ENCODE peak calls at places on chromosomes 11 and 22, in six cellular contexts. One of them, this sample, is unnamed.
A peak's percentile ranks its signal among the peaks of the same experiment; 100 is the strongest.

GRCh38 chr22:23029521-23030228 is 40.6 kb upstream of the GNAZ start:
- DNase-seq in HepG2: no peak
- DNase-seq in HCT116: no peak
- DNase-seq in GM12878: no peak
- DNase-seq in K562: peak; percentile 44
- DNase-seq in H1: no peak
- DNase-seq in this sample: no peak

GRCh38 chr22:25451480-25452114 is 112.9 kb upstream of the GRK3 start:
- DNase-seq in H1: no peak
- DNase-seq in HepG2: no peak
- DNase-seq in GM12878: no peak
- DNase-seq in K562: no peak
- DNase-seq in HCT116: no peak
- DNase-seq in this sample: no peak

GRCh38 chr11:88813233-88813915 is 252.4 kb downstream of the GRM5 start:
- DNase-seq in H1: no peak
- DNase-seq in GM12878: no peak
- DNase-seq in HepG2: no peak
- DNase-seq in HCT116: no peak
- DNase-seq in K562: no peak
- DNase-seq in this sample: no peak

GRCh38 chr11:70568504-70569172 is 170.3 kb downstream of the CTTN start:
- DNase-seq in GM12878: no peak
- DNase-seq in HepG2: no peak
- DNase-seq in H1: peak; percentile 33
- DNase-seq in K562: peak; percentile 45
- DNase-seq in HCT116: no peak
- DNase-seq in this sample: peak; percentile 61

GRCh38 chr11:12122083-12122482 is 11.7 kb downstream of the MICAL2 start:
- DNase-seq in K562: no peak
- DNase-seq in GM12878: no peak
- DNase-seq in HCT116: peak; percentile 48
- DNase-seq in HepG2: peak; percentile 32
- DNase-seq in H1: no peak
- DNase-seq in this sample: no peak

GRCh38 chr11:112195906-112196305 is 20.6 kb downstream of the BCO2 start:
- DNase-seq in HepG2: no peak
- DNase-seq in HCT116: no peak
- DNase-seq in K562: no peak
- DNase-seq in H1: no peak
- DNase-seq in GM12878: no peak
- DNase-seq in this sample: no peak

GRCh38 chr11:774873-775592 is 2.3 kb downstream of the GATD1 start:
- DNase-seq in HCT116: no peak
- DNase-seq in GM12878: no peak
- DNase-seq in K562: no peak
- DNase-seq in HepG2: no peak
- DNase-seq in H1: no peak
- DNase-seq in this sample: no peak

GRCh38 chr11:111978028-111978771 is 41.1 kb downstream of the DIXDC1 start:
- DNase-seq in H1: peak; percentile 50
- DNase-seq in HepG2: no peak
- DNase-seq in K562: peak; percentile 61
- DNase-seq in GM12878: no peak
- DNase-seq in HCT116: no peak
- DNase-seq in this sample: no peak

GRCh38 chr11:95764267-95764898 is 25.2 kb downstream of the FAM76B start:
- DNase-seq in H1: no peak
- DNase-seq in GM12878: no peak
- DNase-seq in K562: peak; percentile 65
- DNase-seq in HCT116: peak; percentile 27
- DNase-seq in HepG2: peak; percentile 47
- DNase-seq in this sample: peak; percentile 16

GRCh38 chr11:59102259-59102765 is 4.7 kb upstream of the FAM111B start:
- DNase-seq in K562: peak; percentile 57
- DNase-seq in GM12878: peak; percentile 74
- DNase-seq in HCT116: no peak
- DNase-seq in HepG2: no peak
- DNase-seq in H1: no peak
- DNase-seq in this sample: no peak

GRCh38 chr22:47626428-47627390 is 864.3 kb downstream of the TBC1D22A start:
- DNase-seq in HCT116: peak; percentile 6
- DNase-seq in H1: no peak
- DNase-seq in K562: peak; percentile 32
- DNase-seq in HepG2: peak; percentile 13
- DNase-seq in GM12878: no peak
- DNase-seq in this sample: no peak

GRCh38 chr22:41589260-41589600 is 410 bp downstream of the PMM1 start:
- DNase-seq in HepG2: no peak
- DNase-seq in GM12878: no peak
- DNase-seq in HCT116: no peak
- DNase-seq in K562: no peak
- DNase-seq in H1: peak; percentile 17
- DNase-seq in this sample: no peak

GRCh38 chr22:45125198-45125597 is 38.5 kb upstream of the NUP50 start:
- DNase-seq in HepG2: no peak
- DNase-seq in HCT116: no peak
- DNase-seq in H1: no peak
- DNase-seq in K562: no peak
- DNase-seq in GM12878: no peak
- DNase-seq in this sample: no peak

GRCh38 chr11:28621648-28622215 is 513.5 kb downstream of the METTL15 start:
- DNase-seq in GM12878: no peak
- DNase-seq in HCT116: no peak
- DNase-seq in H1: no peak
- DNase-seq in K562: no peak
- DNase-seq in HepG2: no peak
- DNase-seq in this sample: no peak

GRCh38 chr11:105588001-105588400 is 21.9 kb upstream of the GRIA4 start:
- DNase-seq in HepG2: no peak
- DNase-seq in GM12878: no peak
- DNase-seq in HCT116: no peak
- DNase-seq in K562: no peak
- DNase-seq in H1: no peak
- DNase-seq in this sample: no peak

GRCh38 chr22:36379593-36380361 is 8.0 kb downstream of the MYH9 start:
- DNase-seq in H1: no peak
- DNase-seq in K562: no peak
- DNase-seq in GM12878: no peak
- DNase-seq in HCT116: no peak
- DNase-seq in HepG2: no peak
- DNase-seq in this sample: no peak

GRCh38 chr11:108916935-108917334 is 252.1 kb downstream of the DDX10 start:
- DNase-seq in HCT116: no peak
- DNase-seq in GM12878: no peak
- DNase-seq in HepG2: no peak
- DNase-seq in H1: no peak
- DNase-seq in K562: no peak
- DNase-seq in this sample: no peak

GRCh38 chr11:80096736-80097135 is 655.9 kb upstream of the TENM4 start:
- DNase-seq in H1: no peak
- DNase-seq in K562: no peak
- DNase-seq in HepG2: no peak
- DNase-seq in GM12878: no peak
- DNase-seq in HCT116: no peak
- DNase-seq in this sample: no peak

GRCh38 chr22:20324139-20324516 is 4.3 kb upstream of the DGCR6L start:
- DNase-seq in GM12878: no peak
- DNase-seq in K562: no peak
- DNase-seq in H1: no peak
- DNase-seq in HepG2: peak; percentile 0
- DNase-seq in HCT116: no peak
- DNase-seq in this sample: no peak

GRCh38 chr11:69129647-69130046 is 26.1 kb upstream of the SMIM38 start:
- DNase-seq in HepG2: no peak
- DNase-seq in GM12878: no peak
- DNase-seq in K562: no peak
- DNase-seq in H1: no peak
- DNase-seq in HCT116: no peak
- DNase-seq in this sample: no peak

GRCh38 chr11:118415739-118416068 is 14.3 kb downstream of the ATP5MG start:
- DNase-seq in GM12878: no peak
- DNase-seq in H1: no peak
- DNase-seq in HCT116: peak; percentile 33
- DNase-seq in HepG2: no peak
- DNase-seq in K562: peak; percentile 88
- DNase-seq in this sample: peak; percentile 88

GRCh38 chr11:61739966-61740365 is 12.5 kb upstream of the MYRF start:
- DNase-seq in GM12878: no peak
- DNase-seq in H1: no peak
- DNase-seq in K562: no peak
- DNase-seq in HepG2: no peak
- DNase-seq in HCT116: no peak
- DNase-seq in this sample: no peak
- H3K9ac ChIP-seq in GM12878: no peak overlapping the region
- H3K9ac ChIP-seq in H1: no peak overlapping the region
- H3K9ac ChIP-seq in K562: no peak overlapping the region
- H3K9ac ChIP-seq in HepG2: no peak overlapping the region
- H3K9ac ChIP-seq in HCT116: no peak overlapping the region
- H3K9ac ChIP-seq in this sample: no peak overlapping the region

GRCh38 chr11:33259869-33260268 is 2.7 kb downstream of the HIPK3 start:
- DNase-seq in HepG2: no peak
- DNase-seq in GM12878: no peak
- DNase-seq in HCT116: no peak
- DNase-seq in K562: no peak
- DNase-seq in H1: no peak
- DNase-seq in this sample: no peak

GRCh38 chr11:33257897-33258630 is 883 bp downstream of the HIPK3 start:
- DNase-seq in H1: no peak
- DNase-seq in K562: peak; percentile 81
- DNase-seq in HepG2: peak; percentile 63
- DNase-seq in GM12878: no peak
- DNase-seq in HCT116: peak; percentile 58
- DNase-seq in this sample: peak; percentile 33

GRCh38 chr11:33257160-33257896 is at the start of gene HIPK3:
- DNase-seq in H1: no peak
- DNase-seq in HCT116: no peak
- DNase-seq in HepG2: peak; percentile 41
- DNase-seq in K562: peak; percentile 88
- DNase-seq in GM12878: no peak
- DNase-seq in this sample: peak; percentile 49

GRCh38 chr11:33256808-33257159 is 397 bp upstream of the HIPK3 start:
- DNase-seq in GM12878: no peak
- DNase-seq in HepG2: no peak
- DNase-seq in H1: no peak
- DNase-seq in K562: no peak
- DNase-seq in HCT116: no peak
- DNase-seq in this sample: no peak

DNA sequence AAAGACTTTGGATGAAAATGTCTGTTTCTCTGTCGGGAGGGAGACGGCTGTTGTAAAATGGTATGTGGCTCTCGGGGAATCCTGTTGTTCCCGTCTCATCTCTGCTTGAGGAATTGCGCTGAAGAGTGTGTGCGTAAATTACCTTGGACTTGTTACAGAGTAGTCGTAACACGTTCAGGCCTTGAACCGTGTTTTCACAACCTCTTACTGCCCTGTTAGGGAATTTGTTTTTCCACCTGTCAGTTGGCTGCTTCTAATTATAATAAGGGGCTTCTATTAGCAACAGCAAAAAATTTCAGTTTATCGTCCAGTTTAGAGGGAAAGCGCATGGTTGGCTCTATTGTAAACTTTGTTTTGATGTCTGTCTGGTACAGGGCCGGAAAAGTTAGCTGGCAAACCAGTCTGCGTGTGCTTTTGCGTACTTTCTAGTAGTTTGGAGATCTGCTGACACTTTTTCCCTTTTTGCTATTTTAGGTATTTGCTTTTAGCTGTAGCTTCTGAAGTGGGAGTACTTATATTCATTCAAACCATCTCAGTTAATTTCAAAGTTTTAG is 1.5 kb downstream of the HIPK3 start:
- DNase-seq in GM12878: no peak
- DNase-seq in HepG2: peak; percentile 53
- DNase-seq in HCT116: no peak
- DNase-seq in K562: no peak
- DNase-seq in H1: no peak
- DNase-seq in this sample: no peak
- TF ChIP-seq ZNF274 in GM12878: no peak
- TF ChIP-seq ZNF274 in HepG2: no peak
- TF ChIP-seq ZNF274 in HCT116: no peak
- TF ChIP-seq ZNF274 in K562: no peak
- TF ChIP-seq ZNF274 in H1: no peak
- TF ChIP-seq ZNF274 in this sample: no peak

DNA sequence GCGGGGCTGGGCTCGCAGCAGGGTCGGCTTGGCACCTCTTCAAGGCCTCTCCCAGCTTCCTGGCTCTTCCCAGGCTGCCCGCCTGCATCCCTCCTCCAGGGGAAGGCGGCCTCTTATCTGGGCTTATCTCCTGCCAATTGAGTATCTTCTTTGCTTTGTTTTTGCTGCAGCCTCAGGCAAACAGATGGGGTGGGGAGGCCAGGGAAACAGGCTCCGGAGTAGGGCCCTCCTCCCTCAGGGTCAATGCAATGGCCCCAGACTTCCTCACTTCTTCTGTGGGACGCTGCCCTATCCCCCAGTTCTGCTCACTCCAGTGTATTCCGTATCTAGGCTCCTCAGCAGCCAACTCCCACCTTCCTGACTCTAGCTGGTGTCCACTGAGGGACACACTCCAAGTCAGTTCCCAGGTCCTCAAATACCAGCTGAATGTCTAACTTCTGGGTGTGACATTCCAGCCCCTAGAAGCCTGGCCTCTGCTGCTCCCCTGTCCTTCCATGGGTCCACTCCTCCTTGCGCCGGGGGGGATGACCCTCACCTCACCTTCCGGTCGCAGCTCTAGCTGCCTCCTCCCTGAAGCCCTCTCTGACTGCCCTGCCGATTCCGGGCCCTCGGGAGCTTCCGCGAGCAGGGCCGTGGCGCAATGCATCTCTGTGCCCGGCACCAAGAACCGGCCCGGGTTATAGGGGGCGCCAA is 15.6 kb downstream of the BAD start:
- DNase-seq in H1: no peak
- DNase-seq in HepG2: peak; percentile 33
- DNase-seq in K562: peak; percentile 45
- DNase-seq in HCT116: no peak
- DNase-seq in GM12878: no peak
- DNase-seq in this sample: no peak
- H3K9ac ChIP-seq in H1: peak overlapping the region; percentile 88
- H3K9ac ChIP-seq in HepG2: peak overlapping the region; percentile 75
- H3K9ac ChIP-seq in K562: peak overlapping the region; percentile 89
- H3K9ac ChIP-seq in HCT116: peak overlapping the region; percentile 80
- H3K9ac ChIP-seq in GM12878: peak overlapping the region; percentile 97
- H3K9ac ChIP-seq in this sample: peak overlapping the region; percentile 90

GRCh38 chr11:104529213-104529612 is 365.3 kb upstream of the PDGFD start:
- DNase-seq in H1: no peak
- DNase-seq in HCT116: no peak
- DNase-seq in HepG2: no peak
- DNase-seq in K562: no peak
- DNase-seq in GM12878: no peak
- DNase-seq in this sample: no peak

GRCh38 chr11:104531894-104532293 is 366.4 kb downstream of the CASP12 start:
- DNase-seq in HepG2: no peak
- DNase-seq in H1: no peak
- DNase-seq in K562: no peak
- DNase-seq in GM12878: no peak
- DNase-seq in HCT116: no peak
- DNase-seq in this sample: no peak

GRCh38 chr11:104529916-104530315 is 366.0 kb upstream of the PDGFD start:
- DNase-seq in H1: no peak
- DNase-seq in GM12878: no peak
- DNase-seq in HepG2: no peak
- DNase-seq in HCT116: no peak
- DNase-seq in K562: no peak
- DNase-seq in this sample: no peak

GRCh38 chr11:104534268-104534667 is 364.0 kb downstream of the CASP12 start:
- DNase-seq in H1: no peak
- DNase-seq in HepG2: no peak
- DNase-seq in HCT116: no peak
- DNase-seq in GM12878: no peak
- DNase-seq in K562: no peak
- DNase-seq in this sample: peak; percentile 5

GRCh38 chr11:104531075-104531474 is 367.1 kb upstream of the PDGFD start:
- DNase-seq in K562: no peak
- DNase-seq in HepG2: peak; percentile 0
- DNase-seq in GM12878: no peak
- DNase-seq in H1: peak; percentile 10
- DNase-seq in HCT116: no peak
- DNase-seq in this sample: no peak
- TF ChIP-seq ZNF274 in K562: no peak
- TF ChIP-seq ZNF274 in HepG2: no peak
- TF ChIP-seq ZNF274 in GM12878: no peak
- TF ChIP-seq ZNF274 in H1: no peak
- TF ChIP-seq ZNF274 in HCT116: no peak
- TF ChIP-seq ZNF274 in this sample: no peak

This sample was measured in NT2/D1.